ENCODE peak calls at places on chromosomes 12 and 14, in four cellular contexts. M is Panc1, S is A549, U is body of pancreas. J is an unnamed sample.

GRCh38 chr12:53428741-53429140 is 5.1 kb downstream of the AMHR2 start:
- DNase-seq in M (no peak), S (no peak), U (no peak), J (no peak)

GRCh38 chr14:103434868-103435442 is 49.7 kb downstream of the MARK3 start:
- DNase-seq in M (no peak), S (no peak), U (no peak), J (no peak)

GRCh38 chr14:104792101-104792884 is 3.3 kb downstream of the AKT1 start:
- DNase-seq in M (no peak), S (no peak), U (peak), J (no peak)

GRCh38 chr14:68655961-68656360 is 136.9 kb downstream of the ZFP36L1 start:
- DNase-seq in M (no peak), S (peak), U (no peak), J (peak)

GRCh38 chr12:34390171-34390841 is 368.0 kb downstream of the ALG10 start:
- DNase-seq in M (no peak), S (no peak), U (no peak), J (no peak)

GRCh38 chr14:95402612-95403011 is 82.9 kb upstream of the CLMN start:
- DNase-seq in M (no peak), S (no peak), U (no peak), J (no peak)

GRCh38 chr12:111441107-111441928 is 35.6 kb downstream of the SH2B3 start:
- DNase-seq in M (no peak), S (no peak), U (no peak), J (no peak)

GRCh38 chr14:27315947-27316346 is 718.1 kb upstream of the NOVA1 start:
- DNase-seq in M (no peak), S (no peak), U (no peak), J (no peak)

GRCh38 chr14:102907980-102908730 is 14.3 kb upstream of the AMN start:
- DNase-seq in M (no peak), S (no peak), U (no peak), J (no peak)

GRCh38 chr14:47278233-47278842 is 397.1 kb downstream of the MDGA2 start:
- DNase-seq in M (no peak), S (peak), U (peak), J (peak)

GRCh38 chr12:45732936-45733335 is 3.4 kb downstream of the ARID2 start:
- DNase-seq in M (no peak), S (no peak), U (no peak), J (no peak)

GRCh38 chr14:23551266-23552028 is at the start of gene ZFHX2:
- DNase-seq in M (no peak), S (peak), U (peak), J (peak)

GRCh38 chr14:21244546-21244945 is 24.7 kb downstream of the HNRNPC start:
- DNase-seq in M (no peak), S (no peak), U (no peak), J (no peak)

GRCh38 chr12:78562358-78563205 is 302.0 kb upstream of the SYT1 start:
- DNase-seq in M (peak), S (peak), U (no peak), J (no peak)

GRCh38 chr12:49777341-49777740 is 36.0 kb downstream of the TMBIM6 start:
- DNase-seq in M (no peak), S (no peak), U (no peak), J (no peak)

GRCh38 chr12:96383991-96384390 is 16.2 kb downstream of the CDK17 start:
- DNase-seq in M (no peak), S (no peak), U (no peak), J (no peak)

GRCh38 chr12:57522887-57523705 is 472 bp downstream of the MBD6 start:
- DNase-seq in M (no peak), S (peak), U (peak), J (no peak)

GRCh38 chr12:121723200-121723599 is 10.6 kb downstream of the TMEM120B start:
- DNase-seq in M (no peak), S (no peak), U (no peak), J (no peak)

GRCh38 chr12:90257927-90258624 is 549.4 kb upstream of the ATP2B1 start:
- DNase-seq in M (no peak), S (no peak), U (no peak), J (no peak)

GRCh38 chr12:90250041-90250440 is 541.4 kb upstream of the ATP2B1 start:
- DNase-seq in M (no peak), S (no peak), U (no peak), J (no peak)

GRCh38 chr12:90253142-90253541 is 544.5 kb upstream of the ATP2B1 start:
- DNase-seq in M (no peak), S (no peak), U (no peak), J (no peak)

GRCh38 chr12:90250766-90251165 is 542.1 kb upstream of the ATP2B1 start:
- DNase-seq in M (no peak), S (no peak), U (peak), J (no peak)

DNA sequence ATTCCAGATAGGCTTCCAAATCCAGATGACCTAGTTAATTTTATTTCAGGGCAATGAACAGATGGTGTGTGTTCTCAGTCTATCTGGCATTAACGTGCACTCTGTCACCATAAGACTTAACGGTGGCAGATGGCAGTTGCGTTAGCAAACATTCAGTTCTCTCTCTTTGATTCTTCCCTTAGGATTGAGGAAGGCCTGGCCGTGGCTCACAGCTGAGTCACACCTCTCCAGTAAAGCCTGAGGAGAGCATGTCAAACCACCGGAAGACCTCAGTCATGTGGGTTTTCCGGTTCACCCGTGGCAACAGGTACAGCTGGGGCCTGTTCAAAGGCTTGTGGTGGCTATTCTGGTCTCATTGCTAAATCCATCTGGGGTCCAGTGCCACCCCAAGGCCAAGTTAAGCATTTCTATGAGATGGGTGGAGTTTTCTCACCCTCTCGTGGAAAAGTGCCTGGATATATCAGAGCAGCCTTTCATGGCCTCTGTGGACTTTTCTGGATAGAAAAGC is 545.1 kb upstream of the ATP2B1 start:
- DNase-seq in M (peak), S (peak), U (peak), J (peak)
- TF ChIP-seq CTCF in M (no peak), S (no peak), U (no peak), J (peak)

GRCh38 chr12:131449027-131449426 is 261.9 kb upstream of the SFSWAP start:
- DNase-seq in M (no peak), S (no peak), U (no peak), J (no peak)

GRCh38 chr12:131455581-131456110 is 255.2 kb upstream of the SFSWAP start:
- DNase-seq in M (no peak), S (no peak), U (no peak), J (no peak)

GRCh38 chr12:131455218-131455506 is 255.7 kb upstream of the SFSWAP start:
- DNase-seq in M (no peak), S (no peak), U (no peak), J (no peak)

GRCh38 chr12:131454418-131455217 is 256.3 kb upstream of the SFSWAP start:
- DNase-seq in M (peak), S (peak), U (peak), J (peak)

DNA sequence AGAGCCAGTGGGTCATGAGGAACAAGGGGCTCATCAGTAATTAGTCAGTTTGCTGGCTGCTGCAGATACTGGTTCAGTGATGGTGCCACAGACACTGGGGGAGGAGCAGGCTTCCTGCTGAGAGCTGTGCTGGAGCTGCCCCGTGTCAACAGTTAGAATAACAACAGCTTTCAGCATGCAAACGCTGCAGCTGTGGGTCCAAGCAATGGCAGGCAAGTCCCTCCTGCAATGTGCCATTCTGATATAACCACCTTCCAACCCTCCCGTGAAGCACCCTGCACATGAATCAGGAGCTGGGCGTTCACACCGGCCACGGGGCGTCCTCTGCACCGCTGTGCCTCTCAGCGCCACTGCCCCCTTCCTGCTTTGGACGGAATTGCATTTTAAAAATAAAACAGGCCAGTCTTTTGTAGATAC is 258.4 kb upstream of the SFSWAP start:
- DNase-seq in M (no peak), S (peak), U (no peak), J (peak)
- TF ChIP-seq CTCF in M (peak), S (peak), U (no peak), J (peak)

GRCh38 chr12:19994970-19995369 is 373.4 kb upstream of the PDE3A start:
- DNase-seq in M (no peak), S (no peak), U (no peak), J (no peak)
- TF ChIP-seq CTCF in M (no peak), S (peak), U (peak), J (no peak)

DNA sequence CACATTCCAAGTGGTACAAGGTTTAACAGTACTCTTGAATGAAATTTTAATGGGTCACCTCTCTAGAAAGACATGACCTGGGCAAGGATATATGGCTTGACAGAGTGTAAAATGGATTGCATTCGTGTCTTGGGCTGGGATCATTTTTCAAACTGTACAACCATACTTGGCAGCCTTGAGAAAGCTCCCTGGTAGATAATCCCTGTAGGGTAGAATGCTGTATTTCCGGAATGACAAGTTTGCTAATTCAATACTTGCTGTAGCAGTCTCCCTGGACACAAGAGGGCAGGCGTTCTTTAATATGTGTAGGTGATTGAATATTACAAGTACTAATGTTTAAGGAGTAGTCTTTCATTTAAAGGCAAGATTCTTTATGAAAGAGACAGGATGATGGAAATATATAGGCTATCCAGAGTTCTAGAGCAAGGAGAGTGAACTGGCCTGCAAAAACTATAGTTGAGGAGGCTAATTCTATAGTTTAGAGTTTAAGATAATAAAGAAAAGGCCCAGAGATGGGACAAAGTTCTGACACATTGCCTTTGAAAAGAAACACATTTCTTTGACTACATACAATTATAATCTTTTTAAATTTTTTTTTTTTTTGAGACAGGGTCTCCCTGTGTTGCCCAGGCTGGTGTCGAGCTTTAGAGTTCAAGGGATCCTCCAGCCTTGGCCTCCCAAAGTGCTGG is 53.4 kb downstream of the PLBD1 start:
- DNase-seq in M (no peak), S (peak), U (peak), J (peak)
- TF ChIP-seq CTCF in M (peak), S (no peak), U (peak), J (peak)